ENCODE peak calls at places on chromosome 18, in four cellular contexts. L is left ventricle myocardium inferior, O is fibroblast of lung, H is lower lobe of right lung. V is an unnamed sample. For H3K36me3 and H3K27me3, the result is how much of the 10 kb centered on the place peaks cover.

GRCh38 chr18:49149011-49149410 is 198.2 kb upstream of the SMAD7 start:
- DNase-seq in L (no peak), O (no peak), H (no peak), V (no peak)

GRCh38 chr18:26159353-26159752 is 25.7 kb downstream of the PSMA8 start:
- DNase-seq in H (no peak), O (no peak), L (no peak), V (no peak)

GRCh38 chr18:49514577-49514976 is 27.5 kb upstream of the C18orf32 start:
- DNase-seq in H (no peak), O (no peak), L (no peak), V (no peak)

GRCh38 chr18:67199993-67200617 is 316.4 kb downstream of the DSEL start:
- DNase-seq in O (peak), H (no peak), L (no peak), V (no peak)

GRCh38 chr18:52340466-52341378 is 725 bp downstream of the DCC start:
- DNase-seq in L (no peak), O (peak), H (no peak), V (no peak)

GRCh38 chr18:47260138-47260923 is 8.9 kb upstream of the SKOR2 start:
- DNase-seq in O (peak), H (peak), L (peak), V (peak)

GRCh38 chr18:68735498-68736343 is 20.8 kb upstream of the TMX3 start:
- DNase-seq in O (peak), L (no peak), H (no peak), V (no peak)

GRCh38 chr18:2914844-2915243 is 68.0 kb downstream of the EMILIN2 start:
- DNase-seq in O (no peak), H (no peak), L (no peak), V (no peak)

GRCh38 chr18:6566338-6566911 is 151.7 kb upstream of the L3MBTL4 start:
- DNase-seq in L (no peak), H (no peak), O (no peak), V (no peak)

GRCh38 chr18:5546660-5547059 is 2.9 kb upstream of the EPB41L3 start:
- DNase-seq in O (peak), H (no peak), L (no peak), V (no peak)

GRCh38 chr18:10153924-10154635 is 240.3 kb downstream of the VAPA start:
- DNase-seq in L (no peak), H (no peak), O (no peak), V (no peak)

GRCh38 chr18:61261870-61262269 is 71.4 kb upstream of the CDH20 start:
- DNase-seq in L (no peak), H (no peak), O (no peak), V (no peak)

GRCh38 chr18:75226956-75227316 is 16.3 kb downstream of the TSHZ1 start:
- DNase-seq in L (no peak), H (no peak), O (no peak), V (no peak)

GRCh38 chr18:6374340-6374739 is 40.4 kb downstream of the L3MBTL4 start:
- DNase-seq in H (no peak), L (no peak), O (no peak), V (no peak)

GRCh38 chr18:13398631-13399030 is 180.1 kb downstream of the LDLRAD4 start:
- DNase-seq in L (no peak), H (no peak), O (no peak), V (no peak)

GRCh38 chr18:30485078-30485477 is 557.5 kb downstream of the DSC3 start:
- DNase-seq in L (no peak), O (peak), H (no peak), V (no peak)

GRCh38 chr18:74268933-74269620 is 22.7 kb downstream of the CYB5A start:
- DNase-seq in L (peak), O (no peak), H (no peak), V (no peak)

GRCh38 chr18:31672628-31673027 is 11.8 kb downstream of the B4GALT6 start:
- DNase-seq in O (no peak), H (no peak), L (no peak), V (no peak)

GRCh38 chr18:10089881-10090280 is 176.1 kb downstream of the VAPA start:
- DNase-seq in L (no peak), H (no peak), O (no peak), V (no peak)

GRCh38 chr18:21489119-21489750 is 111.3 kb downstream of the ESCO1 start:
- DNase-seq in L (no peak), O (peak), H (no peak), V (no peak)

GRCh38 chr18:33839452-33840225 is 261.6 kb downstream of the ASXL3 start:
- DNase-seq in H (no peak), O (peak), L (no peak), V (no peak)

DNA sequence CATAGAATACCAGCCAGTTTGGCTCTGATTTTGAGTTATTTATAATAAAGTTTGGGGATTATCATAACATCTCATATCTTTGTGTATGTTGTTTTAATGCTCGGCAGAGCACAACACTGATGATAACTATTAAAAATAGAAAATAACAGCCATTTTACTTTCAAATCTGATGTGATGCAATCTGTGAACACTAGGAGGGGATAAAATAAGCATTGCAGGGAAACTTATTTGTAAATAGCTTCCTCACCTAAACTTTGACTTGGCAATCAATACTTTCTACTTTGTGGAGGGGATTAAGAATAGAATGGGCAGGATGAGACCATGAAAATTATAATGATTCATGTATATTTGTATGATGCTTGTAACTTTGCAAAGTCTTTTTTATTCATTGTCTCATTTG is 54.4 kb downstream of the USP14 start:
- DNase-seq in H (no peak), L (no peak), O (no peak), V (no peak)
- H3K36me3 ChIP-seq in H (half or more), L (half or more), O (under half), V (half or more)

DNA sequence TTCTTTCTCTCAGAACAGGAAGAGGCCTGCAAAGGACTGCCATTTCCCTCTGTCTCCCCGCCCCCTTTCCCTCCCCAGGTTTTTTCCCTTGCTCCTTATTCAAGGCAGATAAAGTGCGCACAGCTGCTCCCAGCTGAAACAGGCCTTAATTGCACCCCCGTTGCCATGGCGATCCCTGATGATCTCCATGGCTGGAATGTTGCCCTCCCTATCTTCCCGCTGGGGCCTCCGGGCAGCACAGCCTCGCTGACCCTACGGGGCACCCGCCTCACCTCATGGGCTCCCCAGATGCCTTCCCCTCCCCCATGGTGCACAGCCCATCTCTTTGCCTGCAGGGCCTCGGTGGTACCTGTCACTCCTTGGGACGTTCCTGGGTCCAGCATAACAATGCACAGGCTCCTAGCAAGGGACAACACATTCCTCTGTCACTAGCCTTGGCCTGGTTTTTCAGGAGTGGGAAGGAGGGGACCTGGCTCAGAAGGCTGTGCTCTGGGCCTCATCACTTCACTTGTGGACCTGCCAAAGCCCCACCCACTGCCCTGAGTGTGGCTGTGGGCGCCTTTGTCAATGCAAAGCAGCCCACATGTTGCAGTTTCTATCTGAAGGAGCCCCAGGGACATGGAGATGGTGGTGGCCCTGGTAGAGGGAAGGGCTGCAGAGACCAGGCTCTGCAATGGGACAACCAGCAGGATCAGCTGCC is 115.0 kb downstream of the CELF4 start:
- DNase-seq in H (no peak), L (no peak), O (peak), V (no peak)
- H3K27me3 ChIP-seq in H (under half), L (half or more), O (under half), V (under half)

GRCh38 chr18:72868666-72869661 is 1.2 kb upstream of the NETO1 start:
- DNase-seq in L (no peak), O (no peak), H (no peak), V (no peak)
- H3K4me3 ChIP-seq in L (peak), O (no peak), H (peak), V (peak)

GRCh38 chr18:50933684-50934083 is 34.2 kb upstream of the ELAC1 start:
- DNase-seq in L (no peak), H (no peak), O (no peak), V (no peak)
- H3K36me3 ChIP-seq in L (under half), H (under half), O (under half), V (under half)

GRCh38 chr18:37253424-37254255 is 312.0 kb downstream of the CELF4 start:
- DNase-seq in L (no peak), O (no peak), H (peak), V (no peak)

GRCh38 chr18:37254256-37254880 is 311.2 kb downstream of the CELF4 start:
- DNase-seq in L (no peak), O (no peak), H (no peak), V (no peak)

GRCh38 chr18:37252342-37252741 is 313.3 kb downstream of the CELF4 start:
- DNase-seq in L (no peak), H (no peak), O (no peak), V (no peak)

GRCh38 chr18:37252854-37253396 is 312.7 kb downstream of the CELF4 start:
- DNase-seq in L (no peak), O (no peak), H (no peak), V (no peak)

DNA sequence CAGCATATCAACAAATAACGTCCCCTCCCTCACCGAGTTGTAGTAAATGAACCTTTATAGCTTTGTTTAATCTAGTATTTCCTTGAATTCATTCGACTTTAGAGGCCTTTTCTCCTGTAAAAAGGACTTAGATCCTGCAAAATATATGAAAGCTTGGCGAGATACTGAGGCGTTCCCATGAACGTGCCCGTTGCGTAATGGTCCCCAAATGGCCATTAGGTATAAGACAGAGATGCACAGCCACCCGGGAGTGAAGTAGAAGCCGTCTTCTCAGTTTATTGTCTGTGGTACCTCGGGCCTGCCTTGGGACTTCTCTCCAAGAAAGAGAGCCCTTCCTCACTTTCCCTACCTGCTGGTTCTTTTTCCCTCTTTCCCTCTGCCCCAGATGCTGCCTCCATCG is 310.6 kb downstream of the CELF4 start:
- DNase-seq in H (no peak), O (no peak), L (no peak), V (no peak)
- H3K27me3 ChIP-seq in H (half or more), O (under half), L (half or more), V (under half)

DNA sequence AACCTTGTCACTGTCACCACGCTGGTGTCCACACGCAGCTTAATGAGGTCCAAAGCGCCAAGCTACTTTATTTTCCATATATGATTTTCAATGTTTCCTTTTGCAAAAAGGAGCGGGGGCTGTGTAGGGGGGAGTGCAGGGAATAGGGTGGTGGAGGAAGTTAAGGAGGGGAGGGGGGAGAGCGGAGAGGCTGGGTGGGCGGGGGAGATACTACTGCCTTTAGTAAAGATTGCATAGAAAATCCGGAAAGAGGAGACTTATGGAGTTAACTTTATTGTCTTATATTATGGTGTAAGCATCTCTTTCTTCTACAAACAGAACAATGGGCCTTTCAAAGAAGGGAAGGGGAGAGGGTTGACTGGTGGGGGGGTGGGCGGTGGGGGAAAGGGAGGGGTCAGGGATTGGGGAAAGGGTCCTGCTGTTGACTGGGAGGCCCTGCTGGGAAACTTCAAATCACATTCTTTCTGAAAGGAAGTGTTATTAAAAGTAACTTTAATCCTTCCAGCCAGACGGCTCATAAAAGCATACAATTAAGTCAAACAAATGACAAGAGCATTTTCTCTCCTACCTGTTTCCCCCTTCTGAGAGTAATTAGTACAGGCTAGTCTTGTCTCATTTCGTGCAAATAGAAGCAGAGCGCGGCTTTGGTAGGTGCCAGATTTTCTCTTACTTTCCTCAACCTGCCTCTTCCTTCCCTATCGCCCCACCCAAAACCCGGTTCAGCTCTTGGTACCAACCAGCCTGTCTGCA is 2112.8 kb upstream of the PIK3C3 start:
- DNase-seq in L (no peak), H (no peak), O (no peak), V (no peak)
- H3K4me3 ChIP-seq in L (no peak), H (peak), O (peak), V (peak)

GRCh38 chr18:62979172-62979571 is 263.8 kb downstream of the PHLPP1 start:
- DNase-seq in L (no peak), O (peak), H (peak), V (peak)
- H3K36me3 ChIP-seq in L (under half), O (under half), H (under half), V (under half)

GRCh38 chr18:55811964-55812363 is 224.0 kb upstream of the TCF4 start:
- DNase-seq in O (no peak), L (no peak), H (no peak), V (no peak)
- H3K27me3 ChIP-seq in O (under half), L (under half), H (under half), V (under half)